ENCODE peak calls at places on chromosomes 11 and 22, in four cellular contexts. A, U, M and Q are unnamed samples.

GRCh38 chr11:31812392-31813241 is 1.5 kb upstream of the PAX6 start:
- DNase-seq in A (no peak), M (peak; percentile 69), U (no peak), Q (peak; percentile 17)

GRCh38 chr22:50085211-50085999 is at the start of gene MLC1:
- DNase-seq in A (peak; percentile 51), M (no peak), U (no peak), Q (no peak)

GRCh38 chr11:102240502-102240901 is 76.8 kb upstream of the BIRC3 start:
- DNase-seq in U (no peak), M (no peak), A (no peak), Q (no peak)

GRCh38 chr11:61532136-61533038 is 23.8 kb downstream of the LRRC10B start:
- DNase-seq in M (peak; percentile 90), U (no peak), A (peak; percentile 84), Q (peak; percentile 34)

GRCh38 chr11:2271077-2271326 is 614 bp upstream of the ASCL2 start:
- DNase-seq in A (no peak), U (no peak), M (peak; percentile 58), Q (no peak)

GRCh38 chr11:82080160-82080559 is 653.5 kb downstream of the FAM181B start:
- DNase-seq in M (no peak), A (no peak), U (no peak), Q (no peak)

GRCh38 chr11:115297330-115297729 is 206.9 kb downstream of the CADM1 start:
- DNase-seq in U (no peak), M (no peak), A (no peak), Q (no peak)

GRCh38 chr11:46229250-46229649 is 48.2 kb upstream of the CREB3L1 start:
- DNase-seq in A (no peak), U (no peak), M (no peak), Q (no peak)

GRCh38 chr11:119352857-119353260 is 6.4 kb upstream of the MFRP start:
- DNase-seq in M (no peak), A (no peak), U (no peak), Q (peak; percentile 92)

GRCh38 chr11:36075053-36075452 is 131.2 kb downstream of the LDLRAD3 start:
- DNase-seq in A (no peak), M (no peak), U (no peak), Q (no peak)

GRCh38 chr11:68016904-68017817 is 7.0 kb downstream of the ALDH3B1 start:
- DNase-seq in U (no peak), M (no peak), A (no peak), Q (peak; percentile 94)
- TF ChIP-seq ZNF274 in U (no peak), M (no peak), A (no peak), Q (peak; percentile 51)

GRCh38 chr11:132804258-132804657 is 728.0 kb downstream of the OPCML start:
- DNase-seq in U (no peak), M (no peak), A (no peak), Q (no peak)

GRCh38 chr11:132803436-132803835 is 728.9 kb downstream of the OPCML start:
- DNase-seq in U (no peak), M (no peak), A (no peak), Q (no peak)

DNA sequence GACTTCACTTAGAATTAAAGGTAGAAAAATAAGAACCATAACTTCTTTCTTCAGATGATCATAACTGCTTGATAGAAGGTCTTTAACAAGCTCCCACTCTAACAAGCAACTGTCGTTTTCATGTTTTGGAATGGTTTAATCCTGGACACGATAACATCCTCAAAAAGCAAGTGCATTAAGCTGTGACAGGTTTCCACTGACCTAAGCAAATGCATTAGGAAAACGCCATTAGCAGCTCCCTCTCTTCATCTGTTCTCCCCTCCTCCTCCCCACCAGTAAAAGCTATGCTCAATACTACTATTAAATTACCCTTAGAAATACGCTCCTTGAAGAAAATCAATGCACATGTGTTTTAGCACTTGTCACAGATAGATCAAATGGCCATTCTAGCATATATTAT is 729.4 kb downstream of the OPCML start:
- DNase-seq in A (no peak), U (no peak), M (no peak), Q (no peak)
- TF ChIP-seq SP1 in A (no peak), U (no peak), M (no peak), Q (no peak)

GRCh38 chr11:23789200-23789853 is 707.5 kb upstream of the LUZP2 start:
- DNase-seq in A (no peak), U (no peak), M (no peak), Q (no peak)

DNA sequence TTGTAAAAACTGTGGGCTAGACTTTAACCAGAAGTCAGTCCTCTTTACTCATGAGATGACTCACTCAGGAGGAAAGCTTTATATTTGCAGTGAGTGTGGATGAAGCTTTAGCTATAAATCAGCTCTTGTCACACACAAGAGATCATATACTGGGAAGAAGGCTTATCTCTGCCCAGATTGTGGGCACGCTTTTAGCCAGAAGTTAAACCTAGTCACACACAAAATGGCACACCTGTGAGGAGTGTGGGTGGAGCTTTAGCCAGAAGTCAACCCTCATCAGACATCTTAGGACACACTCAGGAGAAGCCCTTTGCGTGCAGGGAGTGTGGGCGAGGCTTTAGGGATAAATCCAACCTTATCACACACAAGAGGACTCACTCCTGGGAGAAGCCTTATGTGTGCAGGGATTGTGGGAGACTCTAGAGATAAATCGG is 706.9 kb upstream of the LUZP2 start:
- DNase-seq in M (no peak), A (no peak), U (no peak), Q (no peak)
- TF ChIP-seq ZNF274 in M (no peak), A (no peak), U (no peak), Q (no peak)

GRCh38 chr11:76147106-76147735 is 59.1 kb downstream of the WNT11 start:
- DNase-seq in A (no peak), M (no peak), U (no peak), Q (no peak)

GRCh38 chr11:76148941-76149613 is 57.2 kb downstream of the WNT11 start:
- DNase-seq in M (no peak), A (peak; percentile 16), U (no peak), Q (peak; percentile 79)

GRCh38 chr11:76150141-76150540 is 56.2 kb downstream of the WNT11 start:
- DNase-seq in M (no peak), A (no peak), U (no peak), Q (no peak)

GRCh38 chr11:76149713-76150112 is 56.6 kb downstream of the WNT11 start:
- DNase-seq in U (no peak), A (no peak), M (no peak), Q (no peak)

GRCh38 chr11:76148207-76148606 is 58.1 kb downstream of the WNT11 start:
- DNase-seq in M (no peak), A (no peak), U (no peak), Q (no peak)
- TF ChIP-seq SP1 in M (no peak), A (no peak), U (no peak), Q (no peak)

GRCh38 chr11:12170984-12171383 is 60.6 kb downstream of the MICAL2 start:
- DNase-seq in U (no peak), M (no peak), A (no peak), Q (no peak)
- TF ChIP-seq ZNF274 in U (no peak), M (no peak), A (no peak), Q (no peak)

GRCh38 chr22:35684270-35684700 is 33.4 kb upstream of the APOL5 start:
- DNase-seq in U (no peak), A (peak; percentile 14), M (peak; percentile 61), Q (peak; percentile 19)
- TF ChIP-seq SP1 in U (no peak), A (no peak), M (no peak), Q (no peak)

GRCh38 chr11:11279956-11280689 is 72.9 kb downstream of the CSNK2A3 start:
- DNase-seq in A (no peak), M (no peak), U (no peak), Q (peak; percentile 8)
- TF ChIP-seq ZNF274 in A (no peak), M (no peak), U (no peak), Q (no peak)